ENCODE peak calls at places on chromosomes 5 and 9, in seven cellular contexts. X is mucosa of descending colon, H is RWPE1, Z is B cell, D is mesothelial cell of epicardium, B is ovary, G is heart right ventricle. O is an unnamed sample.

GRCh38 chr5:89513299-89514044 is 630.5 kb upstream of the MEF2C start:
- DNase-seq in X (no peak), H (no peak), Z (no peak), D (no peak), B (no peak), G (no peak), O (no peak)

GRCh38 chr5:176536132-176536901 is 885 bp downstream of the RNF44 start:
- DNase-seq in X (peak; percentile 86), H (peak; percentile 80), Z (peak; percentile 86), D (peak; percentile 61), B (peak; percentile 78), G (peak; percentile 79), O (peak; percentile 87)

GRCh38 chr9:107178302-107178701 is 104.8 kb upstream of the RAD23B start:
- DNase-seq in X (no peak), H (no peak), Z (no peak), D (no peak), B (no peak), G (no peak), O (no peak)

GRCh38 chr5:139686919-139687421 is 38.8 kb downstream of the CXXC5 start:
- DNase-seq in X (no peak), H (no peak), Z (no peak), D (no peak), B (no peak), G (no peak), O (no peak)

GRCh38 chr5:100776244-100776643 is 126.8 kb downstream of the ST8SIA4 start:
- DNase-seq in X (no peak), H (no peak), Z (no peak), D (no peak), B (no peak), G (no peak), O (no peak)

GRCh38 chr5:96516631-96517071 is 83.6 kb upstream of the PCSK1 start:
- DNase-seq in X (no peak), H (no peak), Z (no peak), D (no peak), B (no peak), G (no peak), O (no peak)

GRCh38 chr5:51225671-51226419 is 157.4 kb upstream of the ISL1 start:
- DNase-seq in X (no peak), H (peak; percentile 18), Z (no peak), D (no peak), B (no peak), G (no peak), O (no peak)

GRCh38 chr5:11918463-11919045 is 14.3 kb upstream of the CTNND2 start:
- DNase-seq in X (no peak), H (no peak), Z (no peak), D (no peak), B (no peak), G (no peak), O (no peak)

GRCh38 chr9:127862075-127863011 is 7.9 kb upstream of the ENG start:
- DNase-seq in X (peak; percentile 79), H (no peak), Z (peak; percentile 84), D (no peak), B (peak; percentile 84), G (peak; percentile 89), O (peak; percentile 72)

GRCh38 chr5:554284-554988 is 30.2 kb upstream of the SLC9A3 start:
- DNase-seq in X (peak; percentile 38), H (no peak), Z (peak; percentile 25), D (peak; percentile 6), B (peak; percentile 4), G (no peak), O (no peak)

GRCh38 chr9:113309204-113309813 is 6.1 kb upstream of the RNF183 start:
- DNase-seq in X (no peak), H (peak; percentile 68), Z (no peak), D (no peak), B (no peak), G (no peak), O (peak; percentile 64)

GRCh38 chr9:135245482-135246247 is 158.2 kb downstream of the OLFM1 start:
- DNase-seq in X (no peak), H (no peak), Z (no peak), D (no peak), B (no peak), G (no peak), O (no peak)

GRCh38 chr5:141713616-141714309 is 31.7 kb upstream of the ARAP3 start:
- DNase-seq in X (no peak), H (peak; percentile 93), Z (no peak), D (no peak), B (no peak), G (no peak), O (no peak)

GRCh38 chr9:126146254-126147145 is 180.1 kb upstream of the MVB12B start:
- DNase-seq in X (no peak), H (peak; percentile 58), Z (peak; percentile 48), D (no peak), B (peak; percentile 2), G (no peak), O (peak; percentile 76)

GRCh38 chr5:191036-191948 is at the start of gene LRRC14B:
- DNase-seq in X (peak; percentile 39), H (no peak), Z (peak; percentile 54), D (no peak), B (no peak), G (peak; percentile 79), O (no peak)

GRCh38 chr9:78664370-78664769 is 367.4 kb downstream of the PSAT1 start:
- DNase-seq in X (no peak), H (no peak), Z (no peak), D (no peak), B (no peak), G (no peak), O (no peak)

GRCh38 chr9:5265939-5266338 is 34.7 kb downstream of the INSL4 start:
- DNase-seq in X (no peak), H (no peak), Z (no peak), D (no peak), B (no peak), G (no peak), O (no peak)

GRCh38 chr9:5269249-5269715 is 35.2 kb downstream of the RLN2 start:
- DNase-seq in X (no peak), H (peak; percentile 12), Z (no peak), D (no peak), B (no peak), G (no peak), O (no peak)

GRCh38 chr9:5264219-5264595 is 33.0 kb downstream of the INSL4 start:
- DNase-seq in X (no peak), H (no peak), Z (no peak), D (no peak), B (no peak), G (no peak), O (no peak)

DNA sequence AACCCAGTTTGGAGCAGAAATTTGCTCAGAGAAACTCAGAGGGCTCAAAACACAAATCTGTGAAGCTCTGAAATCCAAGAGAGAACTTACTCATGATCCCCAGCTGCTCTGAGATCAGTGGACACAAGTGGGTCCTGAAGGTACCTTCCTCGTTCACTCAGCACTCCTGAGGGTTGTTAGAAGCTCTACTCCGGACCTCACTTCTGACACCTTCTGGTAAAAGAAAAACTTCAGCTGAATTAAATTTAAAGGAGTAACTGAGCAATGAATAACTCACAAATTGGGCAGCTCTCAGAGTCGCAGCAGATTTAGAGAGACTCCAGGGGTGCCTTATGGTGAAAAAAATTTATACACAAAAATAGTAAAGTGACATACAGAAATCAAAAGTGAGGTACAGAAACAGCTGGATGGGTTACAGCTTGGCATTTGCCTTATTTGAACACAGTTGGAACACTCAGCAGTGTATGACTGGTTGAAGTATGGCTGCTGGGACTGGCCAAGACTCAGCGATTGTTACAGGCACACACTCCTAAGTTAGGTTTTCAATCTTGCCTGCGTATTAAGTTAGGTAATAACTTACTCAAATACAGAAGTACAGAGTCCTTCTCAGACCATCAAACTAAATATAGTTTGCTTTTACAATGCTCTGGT is 32.5 kb downstream of the INSL4 start:
- DNase-seq in X (no peak), H (no peak), Z (no peak), D (no peak), B (no peak), G (no peak), O (no peak)
- TF ChIP-seq CTCF in X (no peak), H (no peak), Z (no peak), D (no peak), B (no peak), G (no peak), O (no peak)

GRCh38 chr5:56314536-56314935 is 81.4 kb upstream of the ANKRD55 start:
- DNase-seq in X (peak; percentile 42), H (no peak), Z (peak; percentile 47), D (no peak), B (no peak), G (peak; percentile 38), O (peak; percentile 52)
- TF ChIP-seq CTCF in X (peak; percentile 41), H (no peak), Z (peak; percentile 67), D (no peak), B (no peak), G (peak; percentile 45), O (peak; percentile 51)

GRCh38 chr5:180282281-180282680 is 9.6 kb downstream of the MAPK9 start:
- DNase-seq in X (no peak), H (no peak), Z (no peak), D (no peak), B (no peak), G (no peak), O (no peak)

GRCh38 chr5:180287404-180287803 is 4.5 kb downstream of the MAPK9 start:
- DNase-seq in X (no peak), H (no peak), Z (no peak), D (no peak), B (no peak), G (no peak), O (no peak)

GRCh38 chr5:180283026-180283615 is 8.8 kb downstream of the MAPK9 start:
- DNase-seq in X (no peak), H (peak; percentile 57), Z (no peak), D (no peak), B (no peak), G (no peak), O (no peak)

GRCh38 chr5:180281706-180282105 is 10.2 kb downstream of the MAPK9 start:
- DNase-seq in X (no peak), H (no peak), Z (no peak), D (no peak), B (no peak), G (no peak), O (no peak)

DNA sequence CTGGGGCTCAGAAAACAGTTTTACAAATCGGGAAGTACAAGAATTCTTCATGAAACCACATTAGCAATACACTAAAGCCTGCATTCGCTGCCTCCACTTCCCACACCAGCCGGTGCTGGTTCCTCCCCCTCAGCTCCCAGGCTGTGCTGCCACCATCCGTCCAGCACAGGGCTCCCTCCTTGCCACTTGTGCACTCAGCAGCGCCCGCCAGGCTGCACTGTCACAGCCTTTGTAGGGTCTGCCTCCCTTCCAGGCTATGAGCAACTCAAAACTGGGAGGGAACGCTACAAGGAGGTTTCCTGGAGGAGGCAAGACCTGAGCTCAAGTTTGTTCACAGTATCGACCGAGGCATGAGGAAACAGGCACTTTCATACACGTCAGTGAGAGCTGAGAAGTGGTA is 7.7 kb downstream of the MAPK9 start:
- DNase-seq in X (no peak), H (no peak), Z (no peak), D (no peak), B (no peak), G (no peak), O (no peak)
- TF ChIP-seq CTCF in X (no peak), H (no peak), Z (no peak), D (no peak), B (no peak), G (no peak), O (no peak)

DNA sequence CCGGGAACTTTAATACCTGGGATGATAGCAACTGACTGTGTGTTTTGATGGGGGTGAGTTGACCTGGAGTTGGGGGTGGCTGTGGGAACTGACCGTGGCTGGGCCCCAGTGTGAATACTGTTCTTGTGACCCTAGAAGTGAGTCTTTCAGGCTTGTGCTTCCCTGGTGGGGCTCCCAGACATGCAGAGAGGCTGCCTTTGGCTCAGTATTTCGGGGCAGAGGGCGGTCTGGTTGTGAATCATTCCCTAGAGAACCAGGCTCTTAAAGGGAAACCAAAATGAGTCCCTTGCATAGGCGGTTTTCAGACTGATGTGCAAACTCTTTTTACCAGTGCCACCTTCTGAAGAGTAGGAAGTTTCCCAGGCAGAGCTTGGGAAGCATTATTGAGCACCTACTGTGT is 132.1 kb downstream of the MACROH2A1 start:
- DNase-seq in X (no peak), H (no peak), Z (no peak), D (no peak), B (no peak), G (no peak), O (no peak)
- TF ChIP-seq CTCF in X (no peak), H (no peak), Z (no peak), D (no peak), B (no peak), G (no peak), O (no peak)